ENCODE peak calls at places on chromosome 18, in seven cellular contexts. B is heart left ventricle, D is dorsolateral prefrontal cortex, F is stomach, O is fibroblast of lung, E is prostate gland, H is endothelial cell of umbilical vein. K is an unnamed sample.

GRCh38 chr18:23106575-23106974 is 28.7 kb upstream of the CABLES1 start:
- DNase-seq in B (no peak), D (no peak), F (no peak), O (peak), E (peak), H (peak), K (peak)

GRCh38 chr18:8153887-8154583 is 455.2 kb upstream of the RAB12 start:
- DNase-seq in B (no peak), D (no peak), F (no peak), O (peak), E (no peak), H (no peak), K (no peak)

GRCh38 chr18:35074581-35074980 is 33.4 kb downstream of the MAPRE2 start:
- DNase-seq in B (no peak), D (no peak), F (no peak), O (no peak), E (no peak), H (peak), K (no peak)

GRCh38 chr18:55607763-55608162 is 19.8 kb upstream of the TCF4 start:
- DNase-seq in B (no peak), D (no peak), F (no peak), O (no peak), E (no peak), H (no peak), K (no peak)

GRCh38 chr18:30957086-30957485 is 85.5 kb downstream of the DSC3 start:
- DNase-seq in B (no peak), D (no peak), F (no peak), O (peak), E (no peak), H (no peak), K (no peak)

GRCh38 chr18:68667121-68667520 is 47.8 kb downstream of the TMX3 start:
- DNase-seq in B (no peak), D (no peak), F (no peak), O (peak), E (no peak), H (no peak), K (no peak)

GRCh38 chr18:57819671-57820460 is 16.8 kb upstream of the ATP8B1 start:
- DNase-seq in B (no peak), D (no peak), F (peak), O (peak), E (peak), H (peak), K (peak)

GRCh38 chr18:11324956-11325873 is 175.8 kb upstream of the PIEZO2 start:
- DNase-seq in B (no peak), D (no peak), F (no peak), O (peak), E (no peak), H (no peak), K (no peak)

GRCh38 chr18:70293166-70293565 is 4.3 kb downstream of the SOCS6 start:
- DNase-seq in B (no peak), D (no peak), F (no peak), O (no peak), E (no peak), H (no peak), K (peak)

GRCh38 chr18:44599409-44599808 is 81.3 kb upstream of the SETBP1 start:
- DNase-seq in B (no peak), D (peak), F (no peak), O (peak), E (no peak), H (no peak), K (no peak)

GRCh38 chr18:7924616-7925015 is 357.5 kb downstream of the PTPRM start:
- DNase-seq in B (no peak), D (no peak), F (no peak), O (no peak), E (no peak), H (no peak), K (no peak)

GRCh38 chr18:57925706-57926105 is 118.3 kb upstream of the NEDD4L start:
- DNase-seq in B (no peak), D (no peak), F (no peak), O (peak), E (no peak), H (peak), K (no peak)

GRCh38 chr18:43559507-43559906 is 282.2 kb upstream of the SYT4 start:
- DNase-seq in B (no peak), D (no peak), F (no peak), O (no peak), E (no peak), H (no peak), K (no peak)

GRCh38 chr18:43563780-43564179 is 286.5 kb upstream of the SYT4 start:
- DNase-seq in B (no peak), D (no peak), F (peak), O (peak), E (no peak), H (peak), K (no peak)
- TF ChIP-seq CTCF in B (peak), D (peak), F (no peak), O (peak), E (peak), H (no peak), K (peak)

GRCh38 chr18:62939925-62940324 is 224.6 kb downstream of the PHLPP1 start:
- DNase-seq in B (no peak), D (no peak), F (no peak), O (no peak), E (no peak), H (no peak), K (no peak)

GRCh38 chr18:62937065-62937464 is 221.7 kb downstream of the PHLPP1 start:
- DNase-seq in B (no peak), D (no peak), F (no peak), O (no peak), E (no peak), H (no peak), K (no peak)

GRCh38 chr18:62939433-62939832 is 224.1 kb downstream of the PHLPP1 start:
- DNase-seq in B (no peak), D (no peak), F (no peak), O (no peak), E (no peak), H (peak), K (no peak)

GRCh38 chr18:62938006-62938405 is 222.7 kb downstream of the PHLPP1 start:
- DNase-seq in B (no peak), D (no peak), F (no peak), O (peak), E (no peak), H (no peak), K (no peak)

GRCh38 chr18:62938451-62938850 is 223.1 kb downstream of the PHLPP1 start:
- DNase-seq in B (no peak), D (no peak), F (no peak), O (no peak), E (no peak), H (no peak), K (no peak)
- H3K27ac ChIP-seq in B (peak), D (peak), F (no peak), O (no peak), E (no peak), H (no peak), K (peak)

GRCh38 chr18:76259012-76259568 is 236.0 kb downstream of the ZNF516 start:
- DNase-seq in B (no peak), D (no peak), F (no peak), O (no peak), E (no peak), H (no peak), K (no peak)
- TF ChIP-seq CTCF in B (no peak), D (no peak), F (no peak), O (no peak), E (no peak), H (no peak), K (no peak)

DNA sequence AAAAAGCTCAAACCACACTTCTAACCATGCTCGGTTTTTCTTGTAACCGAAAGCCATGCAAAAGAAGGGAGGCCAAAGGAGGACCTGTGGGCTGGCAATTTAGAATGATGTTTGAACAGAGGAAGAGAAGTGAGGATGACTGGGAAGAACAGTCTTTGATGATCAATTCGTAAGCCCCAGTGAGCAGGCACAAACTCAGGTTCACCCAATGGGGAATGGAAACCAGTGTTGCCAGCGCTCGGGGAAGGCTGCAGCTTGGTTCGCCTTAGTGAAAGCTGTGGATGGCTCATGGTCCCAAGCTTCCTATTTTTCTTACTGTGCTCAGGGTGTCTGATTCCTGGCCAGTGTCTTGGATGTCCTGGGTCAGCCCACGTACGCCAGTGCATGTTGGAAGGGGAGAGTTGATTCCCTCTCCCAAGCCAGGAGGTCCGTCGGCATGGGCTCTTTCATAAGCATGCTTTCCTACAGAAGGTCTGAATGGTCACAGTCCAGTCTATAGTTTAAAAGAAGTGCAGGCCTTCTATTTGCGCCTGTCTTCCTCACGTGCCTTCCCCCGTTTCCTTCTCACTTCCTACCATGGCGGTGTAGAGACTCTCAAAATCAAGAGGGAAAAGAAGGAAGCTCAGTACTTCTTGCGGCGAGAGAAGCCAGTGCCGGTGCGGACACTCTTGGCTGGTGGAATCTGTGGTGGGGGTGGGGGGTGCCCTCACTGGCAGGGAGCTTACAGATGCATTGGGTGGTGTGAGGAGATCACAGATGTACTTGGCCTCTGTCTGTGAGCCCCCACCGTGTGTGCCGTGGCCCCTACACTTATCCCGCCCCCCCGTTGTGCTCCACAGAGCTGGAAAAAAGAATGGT is 79.4 kb downstream of the VAPA start:
- DNase-seq in B (no peak), D (no peak), F (no peak), O (no peak), E (no peak), H (no peak), K (no peak)
- H3K27ac ChIP-seq in B (no peak), D (no peak), F (peak), O (no peak), E (no peak), H (no peak), K (no peak)

GRCh38 chr18:50293039-50293438 is 5.5 kb upstream of the CXXC1 start:
- DNase-seq in B (no peak), D (no peak), F (no peak), O (no peak), E (no peak), H (no peak), K (no peak)

GRCh38 chr18:50299626-50300388 is 12.3 kb upstream of the CXXC1 start:
- DNase-seq in B (no peak), D (no peak), F (no peak), O (no peak), E (no peak), H (no peak), K (no peak)

GRCh38 chr18:50301074-50301473 is 13.6 kb upstream of the CXXC1 start:
- DNase-seq in B (no peak), D (no peak), F (no peak), O (no peak), E (no peak), H (no peak), K (no peak)

GRCh38 chr18:50298443-50299284 is 11.2 kb upstream of the CXXC1 start:
- DNase-seq in B (peak), D (no peak), F (no peak), O (no peak), E (no peak), H (no peak), K (no peak)

DNA sequence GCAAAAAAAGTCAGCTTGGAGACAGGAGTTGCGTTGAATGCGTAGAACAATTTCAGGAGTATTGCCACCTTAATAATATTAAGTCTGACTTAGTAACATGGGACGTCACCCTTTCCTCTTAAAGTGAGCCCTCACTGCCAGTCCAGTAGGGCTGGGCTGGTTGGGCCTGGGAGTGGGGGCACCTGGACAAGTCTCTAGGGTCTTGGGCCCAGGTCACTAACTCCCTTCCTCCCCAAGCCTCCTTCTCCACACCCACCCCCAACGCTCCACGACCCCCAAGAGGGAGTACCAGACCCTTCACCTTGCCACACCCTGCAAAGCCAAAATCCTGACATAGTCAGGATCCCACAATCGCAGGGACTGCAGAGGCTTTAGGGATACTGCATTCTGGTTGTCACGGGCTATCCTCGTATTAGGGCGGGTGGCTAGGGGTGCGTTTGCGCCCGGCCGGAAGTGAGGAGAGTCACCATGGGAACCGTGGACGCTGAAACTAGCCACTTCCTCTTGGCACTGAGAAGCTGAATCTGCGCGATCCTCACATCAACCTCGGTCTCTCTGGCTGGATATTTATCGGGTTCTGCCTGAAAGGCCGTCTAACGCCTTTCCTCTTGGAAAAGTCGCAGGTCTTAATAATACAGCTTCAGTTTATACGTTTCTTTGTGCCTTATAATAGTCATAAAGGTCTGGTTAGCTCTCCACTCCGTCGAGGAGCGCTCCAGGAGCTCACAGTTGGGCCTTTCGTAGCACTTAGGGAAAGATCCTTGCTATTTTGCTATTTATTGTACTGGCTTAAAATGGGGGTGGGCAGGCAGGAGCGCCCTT is 10.3 kb upstream of the CXXC1 start:
- DNase-seq in B (peak), D (peak), F (peak), O (peak), E (no peak), H (peak), K (peak)
- TF ChIP-seq CTCF in B (no peak), D (no peak), F (no peak), O (no peak), E (no peak), H (no peak), K (no peak)

DNA sequence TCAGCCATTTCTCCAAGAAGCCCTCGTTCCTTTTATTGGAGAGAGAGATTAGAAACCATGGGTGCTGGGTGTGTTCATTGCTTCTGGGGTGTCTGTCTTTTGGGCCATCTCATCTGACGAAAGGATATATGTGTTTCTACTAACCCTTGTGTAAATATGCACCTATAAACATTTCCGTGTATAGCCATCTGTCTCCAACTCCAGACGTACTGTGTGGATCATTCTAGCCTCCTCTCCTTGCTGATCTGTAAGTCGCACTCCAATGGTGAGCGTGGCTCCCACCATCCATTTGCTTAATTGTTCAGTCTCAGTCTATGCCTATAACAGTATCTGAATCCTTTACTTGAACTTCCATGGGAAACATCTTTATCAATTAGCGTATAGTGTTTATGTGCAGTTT is 1.8 kb downstream of the RBFA start:
- DNase-seq in B (no peak), D (no peak), F (no peak), O (no peak), E (no peak), H (no peak), K (no peak)
- H3K27ac ChIP-seq in B (no peak), D (no peak), F (no peak), O (no peak), E (no peak), H (no peak), K (no peak)

K was measured in transverse colon.